ENCODE peak calls at places on chromosomes 1 and 21, in six cellular contexts. S is naive B cell, M is left ventricle myocardium superior, X is epithelial cell of esophagus, T is neural progenitor cell, B is brain microvascular endothelial cell. Y is an unnamed sample.

GRCh38 chr21:33325222-33326067 is 675 bp downstream of the IFNAR1 start:
- DNase-seq in S (peak; percentile 73), M (peak; percentile 80), X (peak; percentile 76), T (no peak), B (peak; percentile 75), Y (no peak)

GRCh38 chr1:230905733-230906132 is 37.4 kb upstream of the C1orf198 start:
- DNase-seq in S (no peak), M (no peak), X (no peak), T (no peak), B (no peak), Y (no peak)

GRCh38 chr1:110018396-110018795 is 16.0 kb upstream of the STRIP1 start:
- DNase-seq in S (no peak), M (no peak), X (no peak), T (no peak), B (no peak), Y (no peak)

GRCh38 chr1:197797010-197797409 is 21.7 kb upstream of the DENND1B start:
- DNase-seq in S (no peak), M (no peak), X (no peak), T (no peak), B (no peak), Y (no peak)

GRCh38 chr1:41466146-41466545 is 18.3 kb downstream of the EDN2 start:
- DNase-seq in S (no peak), M (no peak), X (no peak), T (no peak), B (no peak), Y (no peak)

GRCh38 chr1:12556957-12557935 is 60.8 kb downstream of the DHRS3 start:
- DNase-seq in S (no peak), M (no peak), X (no peak), T (no peak), B (no peak), Y (no peak)

GRCh38 chr1:210259496-210259895 is 26.9 kb downstream of the SERTAD4 start:
- DNase-seq in S (no peak), M (no peak), X (no peak), T (peak; percentile 47), B (peak; percentile 35), Y (no peak)

GRCh38 chr1:42340093-42340492 is 5.1 kb upstream of the FOXJ3 start:
- DNase-seq in S (no peak), M (no peak), X (peak; percentile 93), T (peak; percentile 67), B (no peak), Y (no peak)

GRCh38 chr1:60458111-60458510 is 384.5 kb upstream of the C1orf87 start:
- DNase-seq in S (no peak), M (no peak), X (no peak), T (no peak), B (no peak), Y (no peak)

GRCh38 chr21:14883351-14883750 is 181.4 kb downstream of the NRIP1 start:
- DNase-seq in S (no peak), M (no peak), X (no peak), T (no peak), B (no peak), Y (no peak)

GRCh38 chr1:111813440-111814304 is 58.0 kb downstream of the DDX20 start:
- DNase-seq in S (no peak), M (no peak), X (no peak), T (peak; percentile 21), B (no peak), Y (no peak)

GRCh38 chr1:226973898-226974543 is 33.9 kb downstream of the COQ8A start:
- DNase-seq in S (no peak), M (peak; percentile 74), X (peak; percentile 69), T (no peak), B (no peak), Y (no peak)

GRCh38 chr1:72229893-72230292 is 52.4 kb downstream of the NEGR1 start:
- DNase-seq in S (no peak), M (no peak), X (peak; percentile 2), T (no peak), B (no peak), Y (no peak)

GRCh38 chr1:2607681-2608041 is 21.1 kb downstream of the PRXL2B start:
- DNase-seq in S (no peak), M (peak; percentile 63), X (no peak), T (no peak), B (no peak), Y (peak; percentile 35)

GRCh38 chr1:185483647-185484450 is 166.8 kb upstream of the IVNS1ABP start:
- DNase-seq in S (no peak), M (no peak), X (peak; percentile 93), T (peak; percentile 39), B (peak; percentile 83), Y (no peak)

GRCh38 chr1:33974147-33974546 is 110.3 kb downstream of the HMGB4 start:
- DNase-seq in S (no peak), M (peak; percentile 36), X (no peak), T (no peak), B (no peak), Y (no peak)

GRCh38 chr1:37098196-37098595 is 63.9 kb upstream of the GRIK3 start:
- DNase-seq in S (no peak), M (no peak), X (no peak), T (peak; percentile 24), B (no peak), Y (no peak)

GRCh38 chr1:210358511-210359148 is 29.9 kb downstream of the HHAT start:
- DNase-seq in S (no peak), M (no peak), X (peak; percentile 19), T (peak; percentile 33), B (no peak), Y (peak; percentile 15)

GRCh38 chr1:25875154-25875855 is at the start of gene PAQR7:
- DNase-seq in S (peak; percentile 60), M (peak; percentile 87), X (peak; percentile 65), T (peak; percentile 87), B (peak; percentile 44), Y (no peak)

GRCh38 chr21:40118527-40118926 is 251.3 kb downstream of the PCP4 start:
- DNase-seq in S (no peak), M (no peak), X (peak; percentile 77), T (no peak), B (no peak), Y (no peak)

GRCh38 chr1:155013632-155014031 is 11.0 kb downstream of the ZBTB7B start:
- DNase-seq in S (no peak), M (peak; percentile 21), X (no peak), T (no peak), B (no peak), Y (no peak)

GRCh38 chr1:86156571-86157455 is at the start of gene COL24A1:
- DNase-seq in S (no peak), M (peak; percentile 67), X (peak; percentile 53), T (peak; percentile 87), B (peak; percentile 54), Y (peak; percentile 79)